ENCODE peak calls at places on chromosomes 1 and 21, in four cellular contexts. C, H, R and D are unnamed samples.

GRCh38 chr1:222256058-222256457 is 291.8 kb downstream of the HHIPL2 start:
- DNase-seq in H (no peak), R (no peak), C (no peak), D (no peak)

GRCh38 chr1:184870319-184870718 is 104.0 kb downstream of the NIBAN1 start:
- DNase-seq in C (no peak), H (no peak), R (no peak), D (no peak)

GRCh38 chr1:11046625-11047365 is at the start of gene MASP2:
- DNase-seq in R (no peak), C (no peak), H (no peak), D (no peak)

GRCh38 chr21:34630536-34631143 is 15.7 kb upstream of the RCAN1 start:
- DNase-seq in R (no peak), C (peak), H (peak), D (no peak)

GRCh38 chr1:158146165-158146564 is 34.5 kb upstream of the CD1D start:
- DNase-seq in H (peak), R (no peak), C (no peak), D (no peak)

GRCh38 chr1:50415235-50416149 is 7.8 kb downstream of the DMRTA2 start:
- DNase-seq in H (no peak), R (no peak), C (no peak), D (no peak)

GRCh38 chr21:44419679-44420078 is 35.6 kb upstream of the LRRC3 start:
- DNase-seq in R (no peak), C (no peak), H (no peak), D (peak)

GRCh38 chr1:19250629-19251304 is 557 bp downstream of the EMC1 start:
- DNase-seq in H (peak), C (no peak), R (peak), D (no peak)

GRCh38 chr1:244792188-244792850 is 43.1 kb upstream of the COX20 start:
- DNase-seq in H (peak), R (no peak), C (no peak), D (no peak)

GRCh38 chr1:207025144-207025880 is 7.2 kb downstream of the C1orf116 start:
- DNase-seq in H (peak), C (no peak), R (no peak), D (no peak)